ENCODE peak calls at places on chromosomes 2 and 18, in nine cellular contexts. N is Peyer's patch, Y is AG09309, K is foreskin fibroblast, H is hepatocyte, F is fibroblast of the aortic adventitia, I is AG04450, J is BJ, X is psoas muscle. L is an unnamed sample.

GRCh38 chr18:22191986-22192385 is 22.6 kb downstream of the GATA6 start:
- DNase-seq in J (no peak), N (no peak), F (peak), K (no peak), H (no peak), I (no peak), X (no peak), Y (no peak), L (no peak)

GRCh38 chr2:147495741-147496140 is 349.1 kb upstream of the ACVR2A start:
- DNase-seq in H (no peak), Y (no peak), I (no peak), K (no peak), F (peak), J (no peak), X (no peak), N (no peak), L (no peak)

GRCh38 chr2:47488870-47489584 is 86.1 kb downstream of the MSH2 start:
- DNase-seq in N (no peak), H (no peak), I (peak), J (peak), F (peak), X (no peak), K (peak), Y (peak), L (no peak)

GRCh38 chr18:51009071-51009470 is 20.9 kb upstream of the SMAD4 start:
- DNase-seq in H (no peak), I (no peak), N (no peak), Y (no peak), J (no peak), X (no peak), K (no peak), F (peak), L (no peak)

GRCh38 chr2:158142568-158143332 is 41.1 kb downstream of the UPP2 start:
- DNase-seq in Y (no peak), F (peak), K (no peak), N (no peak), H (no peak), J (no peak), I (no peak), X (no peak), L (no peak)

GRCh38 chr2:100279586-100280534 is 42.4 kb downstream of the LONRF2 start:
- DNase-seq in K (no peak), F (no peak), N (no peak), X (no peak), I (no peak), J (no peak), Y (no peak), H (no peak), L (no peak)

GRCh38 chr18:47166235-47166634 is 9.9 kb downstream of the IER3IP1 start:
- DNase-seq in I (no peak), H (no peak), J (no peak), K (no peak), N (no peak), Y (no peak), X (no peak), F (no peak), L (no peak)

GRCh38 chr2:25912851-25913695 is 34.8 kb upstream of the ASXL2 start:
- DNase-seq in N (no peak), J (no peak), I (no peak), K (peak), H (no peak), F (peak), Y (no peak), X (no peak), L (no peak)

GRCh38 chr2:201698588-201699226 is at the start of gene MPP4:
- DNase-seq in K (peak), F (peak), Y (peak), H (no peak), I (no peak), J (peak), N (no peak), X (no peak), L (peak)

GRCh38 chr18:63844254-63844653 is 43.3 kb upstream of the SERPINB2 start:
- DNase-seq in Y (no peak), F (peak), J (no peak), H (peak), X (no peak), N (no peak), K (peak), I (no peak), L (peak)
- TF ChIP-seq CTCF in Y (peak), F (peak), J (peak), H (peak), X (peak), N (peak), K (peak), I (peak), L (peak)

GRCh38 chr2:161415467-161416293 is 417 bp upstream of the TBR1 start:
- DNase-seq in H (no peak), J (no peak), F (no peak), K (no peak), I (no peak), Y (no peak), N (no peak), X (no peak), L (no peak)

GRCh38 chr2:161416294-161416632 is at the start of gene TBR1:
- DNase-seq in I (no peak), H (no peak), Y (no peak), X (no peak), K (no peak), N (no peak), F (no peak), J (no peak), L (no peak)

GRCh38 chr2:161414015-161414384 is 2.1 kb upstream of the TBR1 start:
- DNase-seq in I (no peak), J (no peak), K (no peak), F (no peak), N (no peak), Y (no peak), H (no peak), X (no peak), L (no peak)

GRCh38 chr2:161415041-161415440 is 1.1 kb upstream of the TBR1 start:
- DNase-seq in X (no peak), F (no peak), Y (no peak), N (no peak), J (no peak), K (no peak), H (no peak), I (no peak), L (no peak)

DNA sequence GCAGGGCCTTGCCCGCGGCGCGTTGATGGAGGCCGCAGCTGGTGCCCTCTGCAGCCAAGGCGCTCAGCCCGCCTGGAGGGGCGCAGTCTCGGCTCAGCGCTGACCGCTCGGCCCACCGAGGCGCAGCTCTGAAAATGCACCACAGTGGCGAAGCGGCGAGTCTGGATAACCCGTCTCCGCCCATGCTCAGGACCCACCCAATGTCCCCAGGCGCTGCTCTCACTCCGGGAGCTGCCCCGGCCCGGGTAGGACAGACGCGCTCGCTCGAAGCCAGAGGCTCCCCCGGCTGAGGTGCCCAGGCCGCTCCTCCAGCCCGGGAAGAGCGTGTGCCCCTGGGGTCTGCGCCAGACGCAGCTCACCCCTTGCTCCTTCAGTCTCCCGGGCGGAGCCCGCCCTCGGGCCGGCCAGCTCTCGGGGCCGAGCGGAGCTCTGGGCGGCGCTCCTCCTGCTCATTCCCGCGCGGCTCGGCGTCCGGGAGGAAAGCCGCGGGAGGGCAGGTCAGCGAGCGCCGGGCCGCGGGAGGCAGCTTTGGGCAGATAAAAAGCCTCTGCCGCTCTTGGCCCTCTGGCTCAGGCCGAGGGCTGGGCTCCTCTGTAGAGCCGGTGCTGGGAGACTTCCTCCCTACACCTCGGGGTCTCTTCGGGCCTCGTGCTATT is 1.6 kb upstream of the TBR1 start:
- DNase-seq in F (peak), J (no peak), I (no peak), H (peak), N (no peak), X (peak), Y (no peak), K (no peak), L (no peak)
- H3K4me3 ChIP-seq in F (peak), J (peak), I (peak), H (peak), N (peak), X (peak), Y (peak), K (peak), L (no peak)

GRCh38 chr2:233062946-233063268 is 2.8 kb downstream of the INPP5D start:
- DNase-seq in F (no peak), H (no peak), Y (no peak), K (no peak), X (no peak), J (no peak), I (no peak), N (peak), L (no peak)

GRCh38 chr2:233062447-233062842 is 2.3 kb downstream of the INPP5D start:
- DNase-seq in H (no peak), J (no peak), Y (no peak), F (no peak), N (no peak), X (no peak), I (no peak), K (no peak), L (no peak)

GRCh38 chr2:233061007-233061590 is 957 bp downstream of the INPP5D start:
- DNase-seq in K (no peak), Y (no peak), J (no peak), X (no peak), N (peak), F (no peak), H (no peak), I (no peak), L (no peak)

GRCh38 chr2:233060500-233061006 is 411 bp downstream of the INPP5D start:
- DNase-seq in I (no peak), F (no peak), X (no peak), K (no peak), Y (no peak), J (no peak), H (no peak), N (no peak), L (no peak)

GRCh38 chr2:233061591-233062446 is 1.7 kb downstream of the INPP5D start:
- DNase-seq in H (peak), N (peak), I (no peak), F (no peak), Y (no peak), K (no peak), J (no peak), X (peak), L (no peak)
- TF ChIP-seq CTCF in H (no peak), N (peak), I (peak), F (peak), Y (peak), K (peak), J (peak), X (peak), L (no peak)

DNA sequence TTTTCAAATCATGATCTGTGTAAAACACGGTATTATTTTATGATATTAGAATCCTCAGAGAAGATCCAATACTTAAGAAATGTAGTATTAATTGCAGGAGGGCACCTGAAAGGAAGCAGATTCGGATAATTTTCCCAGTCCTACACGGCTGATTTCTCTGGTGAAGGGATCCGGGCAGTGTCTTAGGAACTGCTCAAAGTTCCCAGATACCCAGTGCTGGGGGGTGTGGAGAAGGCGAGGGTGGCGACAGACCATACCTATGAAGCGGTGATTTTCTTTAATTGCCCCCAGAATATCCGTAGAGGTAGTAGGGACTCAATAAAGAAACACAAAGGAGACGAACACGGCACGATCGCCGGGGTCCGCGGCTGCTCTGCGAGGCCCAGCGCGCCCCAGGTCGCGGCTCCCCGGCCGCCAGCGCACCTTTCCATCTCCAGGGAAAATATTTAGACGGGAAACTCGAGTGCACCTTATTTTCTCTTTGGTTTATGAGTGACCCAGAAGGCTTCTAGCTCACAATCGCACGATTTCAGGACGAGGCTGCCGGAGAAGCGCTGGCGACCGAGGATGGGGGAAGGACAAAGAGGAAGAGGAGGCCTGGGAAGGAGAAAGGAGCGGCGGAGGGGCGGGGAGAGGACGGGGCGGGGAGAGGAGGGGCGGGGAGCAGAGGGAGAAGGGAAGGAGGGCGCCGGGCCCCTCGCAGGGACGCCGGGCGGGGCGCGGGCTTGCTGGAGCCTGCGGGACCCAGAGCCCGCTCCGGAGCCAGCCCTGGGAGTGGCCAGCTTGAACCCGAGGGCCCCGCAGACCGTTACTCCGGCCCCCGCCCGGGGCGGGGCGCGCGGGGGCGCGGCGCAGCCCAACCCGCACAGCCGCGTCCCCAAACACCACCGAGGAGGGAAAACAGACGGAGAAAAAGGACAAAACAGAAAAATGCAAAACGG is 1.2 kb upstream of the SOX11 start:
- DNase-seq in K (no peak), N (no peak), I (no peak), J (no peak), H (peak), Y (no peak), X (no peak), F (no peak), L (no peak)
- H3K4me3 ChIP-seq in K (peak), N (no peak), I (peak), J (peak), H (peak), Y (no peak), X (peak), F (no peak), L (peak)

DNA sequence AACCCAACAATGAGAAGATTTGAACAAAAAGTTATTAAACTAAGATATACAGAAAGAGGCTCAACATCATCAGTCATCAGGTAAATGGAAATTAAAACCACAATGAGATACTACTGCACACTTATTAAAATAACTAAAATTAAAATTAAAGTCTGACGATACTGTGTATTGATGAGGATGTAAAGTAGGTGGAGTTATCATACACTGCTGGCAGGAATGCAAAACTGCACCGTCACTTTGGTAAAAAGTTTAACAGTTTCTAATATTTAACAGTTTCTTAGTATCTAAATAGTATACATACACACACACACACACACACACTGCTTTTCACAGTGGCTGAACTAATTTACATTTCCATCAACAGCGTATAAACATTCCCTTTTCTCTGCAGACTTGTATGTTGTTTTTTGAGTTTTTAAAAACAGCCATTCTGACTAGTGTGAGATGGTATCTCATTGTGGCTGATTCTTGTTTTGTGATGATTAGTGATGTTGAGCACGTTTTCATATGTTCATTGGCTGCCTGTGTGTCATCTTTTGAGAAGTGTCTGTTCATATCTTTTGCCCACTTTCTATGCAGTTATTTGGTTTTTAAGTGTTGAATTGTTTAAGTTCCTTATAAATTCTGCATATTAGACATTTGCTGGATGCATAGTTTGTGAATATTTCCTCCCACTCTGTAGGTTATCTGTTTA is 726.9 kb upstream of the CHAC2 start:
- DNase-seq in Y (no peak), K (no peak), F (no peak), J (no peak), H (no peak), X (no peak), N (no peak), I (no peak), L (no peak)
- TF ChIP-seq CTCF in Y (no peak), K (no peak), F (peak), J (peak), H (no peak), X (no peak), N (no peak), I (peak), L (no peak)

GRCh38 chr2:40213071-40213470 is 238.8 kb downstream of the SLC8A1 start:
- DNase-seq in I (no peak), X (no peak), H (no peak), K (peak), Y (no peak), F (peak), J (no peak), N (no peak), L (no peak)

GRCh38 chr2:40220177-40220925 is 231.5 kb downstream of the SLC8A1 start:
- DNase-seq in K (peak), H (no peak), J (no peak), F (peak), N (no peak), X (no peak), Y (no peak), I (no peak), L (no peak)

GRCh38 chr2:40219141-40219540 is 232.7 kb downstream of the SLC8A1 start:
- DNase-seq in H (no peak), N (no peak), J (no peak), K (no peak), X (no peak), I (no peak), Y (no peak), F (peak), L (no peak)

GRCh38 chr2:40213616-40214015 is 238.3 kb downstream of the SLC8A1 start:
- DNase-seq in J (no peak), X (no peak), Y (no peak), H (no peak), F (peak), K (no peak), N (no peak), I (no peak), L (no peak)

DNA sequence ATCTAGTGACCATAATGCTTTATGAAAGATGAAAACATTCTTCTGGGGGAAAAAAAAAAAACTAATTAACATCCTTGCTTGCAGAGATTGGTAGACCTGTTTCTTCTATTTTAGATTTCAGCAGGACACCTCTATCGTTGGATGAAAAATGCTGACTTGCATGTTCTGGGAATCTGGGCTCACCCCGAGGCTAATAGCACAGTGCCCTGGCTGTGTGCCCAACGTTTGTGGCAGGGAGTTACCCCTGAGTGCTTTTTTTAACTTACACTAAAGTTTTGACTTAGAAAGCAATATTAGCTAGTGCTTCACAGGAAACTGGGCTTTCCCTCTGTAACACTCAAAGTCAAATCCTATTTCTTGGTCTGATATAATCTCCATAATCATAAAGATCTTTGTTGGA is 233.2 kb downstream of the SLC8A1 start:
- DNase-seq in Y (no peak), F (peak), N (peak), X (no peak), I (no peak), J (no peak), H (no peak), K (no peak), L (no peak)
- H3K4me3 ChIP-seq in Y (no peak), F (no peak), N (no peak), X (no peak), I (no peak), J (no peak), H (no peak), K (no peak), L (no peak)

DNA sequence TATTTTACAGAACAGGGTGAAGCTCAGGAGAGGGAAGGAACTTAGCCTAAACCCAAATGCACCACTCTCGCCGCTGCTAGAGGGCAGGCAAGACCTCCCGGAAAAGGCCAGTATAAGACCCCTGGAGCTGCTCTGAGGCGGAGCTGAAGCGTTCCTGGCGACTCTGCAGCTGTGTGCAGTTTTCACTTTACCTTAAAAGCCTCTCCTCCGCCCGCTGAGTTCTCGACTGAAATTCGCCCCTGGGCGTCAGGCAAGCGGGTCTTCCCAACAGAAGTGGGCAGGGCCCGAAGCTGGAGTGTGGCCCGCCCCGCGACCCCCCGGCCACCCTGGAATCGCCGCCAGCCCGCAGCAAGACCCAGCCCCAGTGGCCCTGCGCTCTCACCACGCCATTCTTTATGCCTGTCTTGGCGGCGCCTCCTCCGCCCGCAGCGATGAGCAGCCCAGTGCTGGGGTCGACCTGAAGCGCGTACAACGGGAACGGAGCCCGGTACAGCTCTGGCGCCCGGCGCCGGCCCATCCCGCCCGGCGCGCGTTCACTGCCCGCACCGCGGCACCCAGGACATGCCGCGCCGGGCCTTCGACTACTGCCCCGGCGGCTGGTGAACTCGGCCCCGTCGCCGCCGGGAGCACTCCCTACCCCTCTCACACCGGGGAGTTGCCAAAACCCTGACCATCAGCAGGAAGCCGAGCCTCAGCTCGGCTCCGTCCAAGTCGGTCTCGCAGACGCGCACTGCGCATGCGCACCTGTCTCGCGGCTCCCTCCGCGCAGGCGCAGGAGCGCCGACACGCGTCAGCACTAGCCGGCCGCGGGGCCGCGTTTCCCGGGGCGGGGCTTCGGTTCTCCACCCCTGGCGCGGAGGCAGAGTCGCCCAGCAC is at the start of gene PREB:
- DNase-seq in K (peak), I (peak), X (peak), Y (peak), F (peak), J (peak), N (peak), H (peak), L (peak)
- TF ChIP-seq CTCF in K (peak), I (peak), X (no peak), Y (peak), F (peak), J (peak), N (peak), H (peak), L (no peak)

GRCh38 chr2:101305044-101305443 is 3.5 kb downstream of the RNF149 start:
- DNase-seq in I (no peak), K (no peak), H (no peak), Y (no peak), J (no peak), N (no peak), F (no peak), X (no peak), L (no peak)

GRCh38 chr2:101306410-101306809 is 2.1 kb downstream of the RNF149 start:
- DNase-seq in X (no peak), N (no peak), J (no peak), K (no peak), Y (no peak), I (no peak), H (no peak), F (no peak), L (no peak)

GRCh38 chr2:101307503-101307902 is 998 bp downstream of the RNF149 start:
- DNase-seq in I (no peak), K (no peak), Y (no peak), N (no peak), H (no peak), X (no peak), F (no peak), J (no peak), L (no peak)

GRCh38 chr2:101303688-101304087 is 4.8 kb downstream of the RNF149 start:
- DNase-seq in Y (no peak), H (no peak), J (no peak), K (no peak), I (no peak), N (no peak), F (no peak), X (no peak), L (no peak)

GRCh38 chr2:101305492-101306123 is 2.9 kb downstream of the RNF149 start:
- DNase-seq in H (peak), J (no peak), N (no peak), I (no peak), Y (peak), X (no peak), K (peak), F (peak), L (no peak)
- H3K4me3 ChIP-seq in H (no peak), J (peak), N (no peak), I (peak), Y (peak), X (peak), K (peak), F (peak), L (no peak)

L was measured in LNCaP clone FGC.